ENCODE peak calls at places on chromosomes 13 and 19, in five cellular contexts. Z, U, J, N and G are unnamed samples.

GRCh38 chr19:3210347-3211017 is 14.0 kb upstream of the CELF5 start:
- DNase-seq in N (no peak), Z (peak), J (no peak), U (peak), G (peak)

GRCh38 chr13:80363890-80364503 is 23.1 kb upstream of the SPRY2 start:
- DNase-seq in Z (no peak), J (no peak), U (no peak), N (no peak), G (no peak)

GRCh38 chr13:113904411-113904810 is 40.5 kb upstream of the GAS6 start:
- DNase-seq in Z (peak), N (no peak), J (no peak), U (peak), G (peak)

GRCh38 chr19:15318241-15318691 is 14.1 kb downstream of the BRD4 start:
- DNase-seq in J (no peak), N (no peak), Z (no peak), U (no peak), G (no peak)

GRCh38 chr13:86020350-86021002 is 221.3 kb upstream of the SLITRK6 start:
- DNase-seq in J (no peak), Z (peak), N (peak), U (no peak), G (no peak)

GRCh38 chr13:20197361-20197834 is 4.7 kb upstream of the GJB2 start:
- DNase-seq in U (no peak), Z (peak), N (no peak), J (peak), G (peak)

GRCh38 chr13:45846681-45847080 is 4.9 kb downstream of the SIAH3 start:
- DNase-seq in Z (no peak), J (no peak), N (no peak), U (no peak), G (no peak)

GRCh38 chr13:25687622-25688225 is 315.9 kb downstream of the ATP8A2 start:
- DNase-seq in J (no peak), Z (no peak), U (no peak), N (no peak), G (no peak)

GRCh38 chr19:51352783-51353360 is 10.9 kb upstream of the VSIG10L start:
- DNase-seq in Z (no peak), J (no peak), N (no peak), U (no peak), G (no peak)

GRCh38 chr19:33685541-33685940 is 63.8 kb downstream of the CHST8 start:
- DNase-seq in U (no peak), Z (no peak), J (no peak), N (no peak), G (no peak)

GRCh38 chr13:38226496-38226895 is 123.2 kb upstream of the UFM1 start:
- DNase-seq in N (no peak), U (no peak), Z (no peak), J (no peak), G (no peak)

GRCh38 chr13:49303533-49304252 is 56.0 kb downstream of the CDADC1 start:
- DNase-seq in J (no peak), U (no peak), Z (no peak), N (no peak), G (no peak)

GRCh38 chr13:102191951-102192461 is 209.8 kb downstream of the FGF14 start:
- DNase-seq in J (no peak), Z (no peak), N (no peak), U (no peak), G (no peak)

GRCh38 chr13:80082396-80083096 is 258.4 kb downstream of the SPRY2 start:
- DNase-seq in J (no peak), Z (no peak), U (no peak), N (peak), G (no peak)

GRCh38 chr13:43472344-43472743 is 314.4 kb downstream of the ENOX1 start:
- DNase-seq in Z (peak), U (no peak), N (no peak), J (no peak), G (no peak)

GRCh38 chr19:12733369-12733896 is 1.1 kb downstream of the TRIR start:
- DNase-seq in J (no peak), U (no peak), N (no peak), Z (no peak), G (peak)

GRCh38 chr19:3459322-3459881 is 20.9 kb downstream of the SMIM24 start:
- DNase-seq in U (peak), Z (peak), N (no peak), J (no peak), G (no peak)

GRCh38 chr19:10142701-10143375 is 23.1 kb upstream of the EIF3G start:
- DNase-seq in N (no peak), Z (no peak), J (no peak), U (no peak), G (no peak)

GRCh38 chr19:47697863-47698609 is 15.2 kb upstream of the EHD2 start:
- DNase-seq in J (peak), U (peak), Z (peak), N (no peak), G (peak)

GRCh38 chr13:45541806-45542205 is 73.7 kb downstream of the ERICH6B start:
- DNase-seq in U (no peak), J (no peak), Z (no peak), N (no peak), G (no peak)

GRCh38 chr13:73385848-73386247 is 327.0 kb downstream of the KLF5 start:
- DNase-seq in N (no peak), J (no peak), Z (no peak), U (no peak), G (no peak)

GRCh38 chr19:42226886-42227285 is 6.8 kb downstream of the ZNF526 start:
- DNase-seq in U (no peak), N (no peak), J (no peak), Z (no peak), G (no peak)

GRCh38 chr19:3179739-3180293 is 1.2 kb downstream of the S1PR4 start:
- DNase-seq in Z (no peak), J (no peak), N (no peak), U (no peak), G (peak)

GRCh38 chr13:100542546-100543156 is 45.9 kb downstream of the GGACT start:
- DNase-seq in U (no peak), N (no peak), Z (no peak), J (peak), G (peak)

GRCh38 chr13:101452519-101453485 is at the start of gene ITGBL1:
- DNase-seq in J (peak), U (no peak), Z (no peak), N (no peak), G (no peak)

GRCh38 chr19:52603558-52604207 is 33.6 kb downstream of the ZNF701 start:
- DNase-seq in N (no peak), J (no peak), Z (no peak), U (no peak), G (no peak)

GRCh38 chr13:27281420-27281819 is 10.8 kb downstream of the RASL11A start:
- DNase-seq in N (no peak), U (no peak), J (no peak), Z (no peak), G (no peak)

GRCh38 chr13:99304541-99304940 is 2.7 kb downstream of the GPR183 start:
- DNase-seq in J (no peak), U (no peak), Z (no peak), N (no peak), G (no peak)

GRCh38 chr19:58021541-58022282 is 12.1 kb upstream of the ZSCAN1 start:
- DNase-seq in J (peak), Z (peak), U (peak), N (no peak), G (no peak)

GRCh38 chr13:28741080-28741479 is 22.3 kb upstream of the SLC46A3 start:
- DNase-seq in Z (no peak), U (no peak), J (no peak), N (no peak), G (no peak)

GRCh38 chr13:42696191-42696590 is 85.2 kb upstream of the FAM216B start:
- DNase-seq in U (no peak), N (no peak), J (peak), Z (no peak), G (no peak)

GRCh38 chr19:50449236-50449899 is 16.7 kb downstream of the MYBPC2 start:
- DNase-seq in U (no peak), Z (no peak), N (peak), J (no peak), G (no peak)

GRCh38 chr19:45791744-45792481 is 732 bp downstream of the DMWD start:
- DNase-seq in N (no peak), J (no peak), Z (no peak), U (no peak), G (peak)

GRCh38 chr19:57709616-57710015 is 612 bp upstream of the ZNF154 start:
- DNase-seq in U (no peak), N (no peak), J (no peak), Z (no peak), G (no peak)

GRCh38 chr13:51585696-51586095 is 1.4 kb downstream of the WDFY2 start:
- DNase-seq in Z (no peak), N (no peak), J (no peak), U (no peak), G (no peak)

GRCh38 chr13:99373436-99373835 is 66.2 kb upstream of the GPR183 start:
- DNase-seq in J (no peak), Z (no peak), U (no peak), N (no peak), G (no peak)

GRCh38 chr13:33152389-33152788 is 133.2 kb downstream of the STARD13 start:
- DNase-seq in N (no peak), U (no peak), J (peak), Z (no peak), G (no peak)

GRCh38 chr19:1465191-1466016 is 13.6 kb downstream of the C19orf25 start:
- DNase-seq in J (no peak), N (no peak), Z (peak), U (no peak), G (peak)
- TF ChIP-seq CTCF in J (no peak), N (peak), Z (peak), U (peak), G (peak)

DNA sequence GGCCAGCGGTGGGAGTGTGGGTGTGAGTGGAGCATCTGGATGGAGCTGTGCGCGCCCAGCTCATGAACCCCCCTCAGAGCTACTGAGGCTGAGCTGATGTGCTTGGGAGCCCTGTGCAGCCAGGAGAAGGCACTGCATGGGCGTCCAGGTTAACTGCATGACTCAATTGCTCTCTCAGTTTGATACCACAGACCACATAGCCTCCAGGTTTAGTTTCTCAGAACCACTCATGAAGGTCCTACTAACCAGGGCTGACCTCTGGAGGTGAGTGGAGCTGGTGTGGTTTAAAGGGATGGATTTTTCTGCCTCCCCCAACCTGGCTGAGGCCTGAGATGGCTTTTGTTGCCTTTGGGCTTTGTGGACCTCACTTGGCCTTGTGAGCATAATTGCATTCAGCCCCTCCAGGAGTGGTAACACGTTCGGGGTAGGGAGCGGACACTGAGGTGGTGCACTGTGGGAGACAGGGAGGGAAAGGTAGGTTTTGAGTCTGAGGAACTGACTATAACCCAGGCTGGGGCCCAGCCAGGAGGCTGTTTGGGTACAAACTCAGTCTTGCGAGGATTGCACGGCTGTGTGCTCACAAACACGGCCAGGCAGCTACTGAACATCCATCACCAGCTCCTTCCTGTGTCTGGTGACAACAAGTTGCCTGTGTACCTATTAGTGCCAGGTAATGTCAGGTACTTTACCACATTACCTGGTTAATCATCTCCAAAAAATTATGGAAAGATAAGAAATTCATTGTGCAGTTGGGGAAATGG is 97.5 kb downstream of the RGCC start:
- DNase-seq in N (no peak), Z (no peak), U (no peak), J (no peak), G (peak)
- TF ChIP-seq CTCF in N (no peak), Z (no peak), U (no peak), J (no peak), G (peak)

DNA sequence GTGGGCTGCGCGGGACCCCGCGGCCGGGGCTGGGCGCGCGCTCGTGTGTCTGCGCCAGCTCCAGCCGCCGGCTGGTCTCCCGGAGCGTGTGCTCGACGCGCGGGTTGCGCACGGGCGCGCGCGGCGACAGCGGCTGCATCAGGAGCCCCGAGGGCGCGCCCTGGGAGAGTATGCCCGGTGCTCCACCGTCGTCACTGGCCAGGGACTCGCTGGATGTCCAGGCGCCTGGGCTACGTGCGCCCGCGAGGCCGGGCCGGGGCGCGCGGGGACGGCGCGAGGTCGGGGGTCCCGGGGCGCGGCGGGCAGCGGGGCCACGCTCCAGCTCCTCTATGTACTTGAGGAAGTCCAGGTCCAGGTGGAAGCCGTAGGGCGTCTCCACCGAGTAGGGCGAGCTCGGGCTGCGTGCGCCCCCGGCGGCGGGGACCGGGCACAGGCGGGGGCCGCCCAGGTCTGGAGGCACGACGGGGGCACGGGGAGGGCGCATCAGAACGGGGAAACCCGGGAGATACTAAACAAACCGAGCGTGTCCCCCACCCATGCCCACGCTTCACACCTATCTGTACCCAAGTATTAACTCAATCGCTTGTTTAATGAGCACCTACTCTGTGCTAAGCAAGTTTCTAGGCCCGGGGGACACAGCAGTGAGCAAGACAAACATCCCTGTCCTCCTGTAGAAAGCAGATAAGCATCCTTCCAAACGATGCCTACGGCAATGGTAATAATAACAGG is 7.6 kb downstream of the KANK3 start:
- DNase-seq in Z (peak), J (peak), U (no peak), N (no peak), G (peak)
- TF ChIP-seq CTCF in Z (no peak), J (peak), U (no peak), N (peak), G (no peak)

DNA sequence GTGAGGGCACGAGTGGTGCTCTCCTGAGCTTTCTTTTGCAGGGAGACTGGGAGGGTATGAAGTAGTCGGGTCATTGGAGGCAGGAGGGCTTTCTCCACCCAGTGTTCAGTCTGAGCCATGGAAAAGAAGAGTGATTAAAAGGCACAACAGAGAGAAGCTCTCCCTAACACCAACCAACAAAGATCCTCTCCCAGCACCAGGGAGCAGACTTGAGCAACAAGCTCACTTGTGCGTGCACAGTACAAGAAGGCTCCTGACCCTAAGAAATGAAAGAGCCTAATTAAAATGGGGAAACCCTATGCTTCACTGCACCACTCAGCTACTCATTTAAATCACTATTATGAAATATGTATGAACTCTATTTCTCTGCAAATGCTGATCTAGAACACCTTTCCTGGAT is 276.3 kb upstream of the SOX21 start:
- DNase-seq in Z (no peak), J (no peak), N (no peak), U (no peak), G (no peak)
- TF ChIP-seq CTCF in Z (peak), J (no peak), N (peak), U (no peak), G (no peak)

DNA sequence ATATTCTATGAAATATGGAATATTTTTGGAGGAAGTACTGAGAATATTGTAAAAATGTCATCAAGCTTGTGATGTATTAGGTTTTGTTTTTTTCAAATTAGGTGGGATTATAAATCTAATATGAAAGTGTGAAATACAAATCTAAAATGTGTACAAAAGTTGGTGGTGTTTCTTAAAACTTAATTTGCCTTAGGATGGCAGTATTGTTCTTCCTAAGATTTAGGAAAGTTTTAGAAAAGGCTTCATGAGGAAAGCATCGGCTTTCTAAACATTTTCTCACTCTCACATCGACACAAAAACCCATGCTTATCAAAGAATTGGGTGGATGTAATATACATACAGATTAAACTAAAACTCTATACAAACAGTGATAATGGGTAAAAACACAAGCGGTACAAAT is 972.0 kb upstream of the PCDH20 start:
- DNase-seq in U (no peak), J (no peak), N (no peak), Z (no peak), G (no peak)
- TF ChIP-seq CTCF in U (no peak), J (no peak), N (no peak), Z (no peak), G (no peak)

GRCh38 chr19:1453525-1454371 is 3.8 kb downstream of the APC2 start:
- DNase-seq in U (no peak), J (no peak), Z (peak), N (no peak), G (no peak)
- TF ChIP-seq CTCF in U (no peak), J (no peak), Z (no peak), N (no peak), G (no peak)

GRCh38 chr19:18637644-18638630 is 1.1 kb downstream of the KLHL26 start:
- DNase-seq in J (peak), Z (no peak), U (peak), N (no peak), G (no peak)
- TF ChIP-seq CTCF in J (no peak), Z (no peak), U (no peak), N (peak), G (no peak)

GRCh38 chr19:18798384-18799352 is 7.6 kb upstream of the COMP start:
- DNase-seq in N (no peak), U (no peak), Z (no peak), J (peak), G (no peak)
- TF ChIP-seq CTCF in N (no peak), U (no peak), Z (no peak), J (no peak), G (no peak)